ENCODE peak calls at places on chromosomes 5 and 9, in five cellular contexts. A is NCI-H2029 treated with DMSO at 0.1 percent for 48 hours; R is CD8-positive, alpha-beta memory T cell; M is LoVo; Z is AG09309. C is an unnamed sample.
A peak's percentile ranks its signal among the peaks of the same experiment; 100 is the strongest.

GRCh38 chr5:27727254-27727653 is 688.9 kb upstream of the CDH9 start:
- DNase-seq in A (no peak), R (no peak), M (no peak), Z (no peak), C (no peak)

GRCh38 chr9:137138058-137138697 is 776 bp upstream of the GRIN1 start:
- DNase-seq in A (no peak), R (no peak), M (no peak), Z (no peak), C (no peak)

GRCh38 chr5:122316652-122317051 is 4.6 kb downstream of the SNCAIP start:
- DNase-seq in A (peak; percentile 88), R (no peak), M (no peak), Z (no peak), C (no peak)

GRCh38 chr5:159469496-159470370 is 139.4 kb upstream of the IL12B start:
- DNase-seq in A (no peak), R (peak; percentile 6), M (no peak), Z (no peak), C (no peak)

GRCh38 chr5:43947870-43948269 is 344.9 kb downstream of the NNT start:
- DNase-seq in A (no peak), R (no peak), M (no peak), Z (no peak), C (no peak)

GRCh38 chr9:113844466-113844865 is 31.6 kb upstream of the ZNF618 start:
- DNase-seq in A (no peak), R (no peak), M (no peak), Z (no peak), C (no peak)

GRCh38 chr9:134187821-134188420 is 23.6 kb upstream of the RNU6ATAC start:
- DNase-seq in A (no peak), R (no peak), M (no peak), Z (no peak), C (peak; percentile 57)

GRCh38 chr5:58240286-58240685 is 219.6 kb downstream of the PLK2 start:
- DNase-seq in A (no peak), R (no peak), M (no peak), Z (no peak), C (no peak)

GRCh38 chr9:2597483-2597882 is 24.1 kb upstream of the VLDLR start:
- DNase-seq in A (no peak), R (no peak), M (no peak), Z (no peak), C (no peak)

GRCh38 chr5:33073856-33074255 is 362.7 kb downstream of the NPR3 start:
- DNase-seq in A (no peak), R (no peak), M (no peak), Z (no peak), C (no peak)

GRCh38 chr5:144335561-144335960 is 164.9 kb downstream of the KCTD16 start:
- DNase-seq in A (peak; percentile 77), R (no peak), M (no peak), Z (no peak), C (no peak)

GRCh38 chr9:116157436-116158138 is 4.0 kb downstream of the PAPPA start:
- DNase-seq in A (no peak), R (no peak), M (no peak), Z (no peak), C (no peak)

GRCh38 chr9:125472926-125473701 is 211.5 kb downstream of the GAPVD1 start:
- DNase-seq in A (no peak), R (no peak), M (no peak), Z (no peak), C (no peak)

GRCh38 chr5:139669681-139670368 is 21.7 kb downstream of the CXXC5 start:
- DNase-seq in A (no peak), R (peak; percentile 26), M (no peak), Z (no peak), C (no peak)

GRCh38 chr5:75928992-75929391 is 154.2 kb upstream of the SV2C start:
- DNase-seq in A (no peak), R (no peak), M (no peak), Z (no peak), C (peak; percentile 13)

GRCh38 chr5:37886207-37886905 is 46.5 kb upstream of the GDNF start:
- DNase-seq in A (no peak), R (no peak), M (no peak), Z (no peak), C (no peak)

GRCh38 chr9:110996436-110997224 is 41.6 kb downstream of the LPAR1 start:
- DNase-seq in A (no peak), R (no peak), M (no peak), Z (peak; percentile 79), C (no peak)

GRCh38 chr9:130975156-130975555 is 33.8 kb upstream of the LAMC3 start:
- DNase-seq in A (no peak), R (no peak), M (no peak), Z (no peak), C (no peak)

GRCh38 chr9:14515049-14515448 is 178.2 kb downstream of the ZDHHC21 start:
- DNase-seq in A (no peak), R (no peak), M (no peak), Z (no peak), C (no peak)

GRCh38 chr9:101486693-101487442 is 46.8 kb upstream of the RNF20 start:
- DNase-seq in A (peak; percentile 16), R (no peak), M (peak; percentile 66), Z (no peak), C (peak; percentile 81)

GRCh38 chr5:171310816-171311697 is 2.0 kb downstream of the TLX3 start:
- DNase-seq in A (no peak), R (no peak), M (no peak), Z (no peak), C (no peak)

GRCh38 chr9:107158321-107158720 is 124.8 kb upstream of the RAD23B start:
- DNase-seq in A (no peak), R (no peak), M (no peak), Z (no peak), C (no peak)

GRCh38 chr9:89252910-89253309 is 58.1 kb upstream of the CKS2 start:
- DNase-seq in A (no peak), R (no peak), M (no peak), Z (no peak), C (no peak)

GRCh38 chr5:66440202-66440680 is 156.0 kb upstream of the MAST4 start:
- DNase-seq in A (no peak), R (no peak), M (no peak), Z (peak; percentile 24), C (no peak)

GRCh38 chr5:36378551-36378950 is 76.8 kb upstream of the RANBP3L start:
- DNase-seq in A (no peak), R (no peak), M (no peak), Z (no peak), C (no peak)

GRCh38 chr5:121596882-121597281 is 254.8 kb upstream of the FTMT start:
- DNase-seq in A (no peak), R (no peak), M (no peak), Z (no peak), C (no peak)

GRCh38 chr9:107707915-107708441 is 218.4 kb upstream of the KLF4 start:
- DNase-seq in A (no peak), R (no peak), M (no peak), Z (no peak), C (no peak)

GRCh38 chr9:18137815-18138214 is 336.1 kb upstream of the ADAMTSL1 start:
- DNase-seq in A (no peak), R (no peak), M (no peak), Z (no peak), C (no peak)

GRCh38 chr5:177301503-177302165 is 1.9 kb downstream of the RAB24 start:
- DNase-seq in A (peak; percentile 98), R (no peak), M (peak; percentile 74), Z (no peak), C (peak; percentile 69)

GRCh38 chr9:136181784-136182421 is 23.0 kb downstream of the LHX3 start:
- DNase-seq in A (no peak), R (no peak), M (no peak), Z (no peak), C (no peak)

GRCh38 chr9:94534901-94535300 is 20.0 kb upstream of the PCAT7 start:
- DNase-seq in A (no peak), R (no peak), M (no peak), Z (no peak), C (no peak)

GRCh38 chr5:103428411-103428871 is 134.1 kb downstream of the NUDT12 start:
- DNase-seq in A (no peak), R (no peak), M (no peak), Z (no peak), C (peak; percentile 39)

GRCh38 chr9:88775559-88775958 is 215.7 kb upstream of the S1PR3 start:
- DNase-seq in A (no peak), R (no peak), M (no peak), Z (no peak), C (no peak)

GRCh38 chr9:105157178-105157583 is 87.3 kb upstream of the SLC44A1 start:
- DNase-seq in A (peak; percentile 32), R (no peak), M (peak; percentile 50), Z (peak; percentile 55), C (peak; percentile 60)

GRCh38 chr5:51391175-51391574 is 7.9 kb downstream of the ISL1 start:
- DNase-seq in A (no peak), R (no peak), M (no peak), Z (no peak), C (no peak)

GRCh38 chr5:97136471-97136870 is 5.9 kb downstream of the LIX1 start:
- DNase-seq in A (no peak), R (no peak), M (no peak), Z (no peak), C (no peak)

GRCh38 chr9:114691046-114691955 is 9.3 kb upstream of the TEX48 start:
- DNase-seq in A (no peak), R (peak; percentile 37), M (peak; percentile 89), Z (peak; percentile 67), C (no peak)

C was measured in left lung.